ENCODE peak calls at places on chromosomes 2 and 18, in five cellular contexts. N is heart left ventricle, W is MM.1S, F is endodermal cell, Z is psoas muscle. X is an unnamed sample.

GRCh38 chr2:221606369-221606768 is 34.3 kb upstream of the EPHA4 start:
- DNase-seq in N (no peak), W (no peak), F (no peak), Z (no peak), X (no peak)

GRCh38 chr18:68409585-68409984 is 305.3 kb downstream of the TMX3 start:
- DNase-seq in N (no peak), W (no peak), F (no peak), Z (no peak), X (no peak)

GRCh38 chr2:113158884-113159553 is 14.8 kb upstream of the PSD4 start:
- DNase-seq in N (no peak), W (no peak), F (no peak), Z (no peak), X (no peak)

GRCh38 chr2:231680992-231681852 is 27.1 kb upstream of the PTMA start:
- DNase-seq in N (peak), W (no peak), F (peak), Z (peak), X (peak)

GRCh38 chr18:49561377-49562193 is at the start of gene LIPG:
- DNase-seq in N (no peak), W (peak), F (peak), Z (peak), X (peak)

GRCh38 chr2:112640800-112641675 is 4.7 kb upstream of the SLC20A1 start:
- DNase-seq in N (peak), W (no peak), F (no peak), Z (no peak), X (no peak)

GRCh38 chr2:168797286-168797655 is 5.2 kb upstream of the NOSTRIN start:
- DNase-seq in N (no peak), W (no peak), F (no peak), Z (no peak), X (no peak)

GRCh38 chr2:215797676-215798075 is 215.7 kb downstream of the MREG start:
- DNase-seq in N (no peak), W (no peak), F (no peak), Z (no peak), X (no peak)

GRCh38 chr2:174680221-174680620 is 82.6 kb upstream of the WIPF1 start:
- DNase-seq in N (no peak), W (no peak), F (no peak), Z (no peak), X (no peak)

GRCh38 chr2:174681099-174681982 is 82.9 kb downstream of the CHRNA1 start:
- DNase-seq in N (no peak), W (no peak), F (peak), Z (no peak), X (no peak)

GRCh38 chr2:174681983-174682577 is 82.2 kb downstream of the CHRNA1 start:
- DNase-seq in N (peak), W (no peak), F (peak), Z (peak), X (peak)

GRCh38 chr2:174683392-174683759 is 80.9 kb downstream of the CHRNA1 start:
- DNase-seq in N (no peak), W (no peak), F (peak), Z (no peak), X (no peak)

DNA sequence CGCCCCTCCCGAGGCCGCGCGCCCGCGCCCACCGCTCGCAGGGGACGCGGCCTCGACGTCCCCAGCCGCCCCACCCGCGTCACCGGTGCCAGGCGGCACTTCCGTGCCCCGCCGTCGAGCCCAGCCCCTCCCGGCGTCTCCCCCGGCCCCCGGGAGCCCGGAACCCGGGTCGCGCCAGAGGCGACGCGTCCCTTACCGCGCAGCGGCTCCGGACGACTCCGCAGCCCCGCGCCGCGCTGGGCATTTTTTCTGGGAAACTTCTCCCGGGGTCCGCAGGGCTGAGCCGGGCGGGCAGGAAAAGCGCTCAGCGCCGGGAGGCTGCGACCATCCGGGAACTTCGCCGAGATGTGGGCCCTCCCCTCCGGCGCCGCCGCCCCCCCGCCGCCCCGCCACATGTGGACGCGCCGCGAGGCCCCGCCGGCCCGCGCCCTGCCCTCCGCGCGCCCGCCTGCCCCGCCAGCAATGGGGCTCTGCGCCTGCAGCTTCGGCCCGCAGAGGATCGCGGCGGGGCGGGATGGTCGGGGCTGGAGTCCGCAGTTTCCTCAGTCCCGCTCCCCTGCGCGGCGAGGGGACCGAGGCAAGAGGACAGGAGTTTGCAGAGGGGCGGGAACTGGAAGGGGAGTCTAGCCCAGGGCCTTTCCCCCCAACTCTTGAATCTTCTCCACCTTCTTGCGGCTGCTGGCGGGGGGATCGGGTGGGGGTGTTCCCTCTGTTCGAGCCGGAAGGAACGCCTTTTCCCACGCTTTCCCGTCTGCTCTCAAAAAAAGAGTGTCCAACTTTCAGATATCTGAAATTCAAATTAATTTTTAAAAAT is 81.5 kb downstream of the CHRNA1 start:
- DNase-seq in N (peak), W (peak), F (peak), Z (peak), X (peak)
- H3K27ac ChIP-seq in N (peak), W (no peak), F (no peak), Z (peak), X (peak)

GRCh38 chr18:25237571-25238267 is 114.2 kb downstream of the ZNF521 start:
- DNase-seq in N (no peak), W (no peak), F (no peak), Z (no peak), X (no peak)
- H3K27ac ChIP-seq in N (no peak), W (no peak), F (no peak), Z (peak), X (no peak)

DNA sequence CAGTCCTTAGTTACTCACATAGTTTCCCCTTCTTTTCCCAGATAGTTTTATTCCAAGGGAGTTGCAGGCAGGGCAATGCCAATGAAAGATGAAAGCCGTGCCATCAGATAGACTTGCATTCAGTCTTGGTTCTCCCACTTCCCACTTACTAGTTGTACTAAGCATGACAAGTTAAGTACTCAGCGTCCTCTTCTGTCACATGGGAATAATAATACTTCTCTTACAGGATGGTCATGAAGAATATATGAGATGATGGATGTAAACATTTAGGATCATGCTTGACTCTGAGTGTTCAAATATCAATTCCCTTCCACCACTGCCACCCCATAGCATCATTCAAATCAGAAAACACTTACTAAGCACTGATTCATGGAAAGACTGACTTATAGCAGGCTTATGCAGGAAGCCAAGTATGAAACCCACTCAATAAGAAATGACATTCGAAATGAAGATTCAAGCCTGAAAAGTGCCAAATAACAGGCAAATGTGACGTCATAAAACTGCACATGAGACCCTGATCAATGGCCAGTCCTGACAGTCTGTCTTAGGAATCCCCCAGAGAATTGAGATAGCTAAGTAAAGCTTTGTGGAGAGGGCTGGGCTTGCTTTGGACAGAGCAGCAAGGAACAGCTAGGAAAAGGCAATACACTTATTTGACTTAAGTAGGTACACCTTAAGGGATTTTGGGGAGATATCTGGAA is 11.1 kb upstream of the EVA1A start:
- DNase-seq in N (no peak), W (no peak), F (no peak), Z (no peak), X (no peak)
- H3K27ac ChIP-seq in N (no peak), W (no peak), F (no peak), Z (no peak), X (peak)

GRCh38 chr2:220445429-220446105 is 818.1 kb downstream of the SLC4A3 start:
- DNase-seq in N (no peak), W (no peak), F (no peak), Z (no peak), X (no peak)

GRCh38 chr2:220440731-220441130 is 813.3 kb downstream of the SLC4A3 start:
- DNase-seq in N (no peak), W (no peak), F (no peak), Z (no peak), X (no peak)

GRCh38 chr2:220437938-220438337 is 810.5 kb downstream of the SLC4A3 start:
- DNase-seq in N (no peak), W (no peak), F (no peak), Z (no peak), X (no peak)

GRCh38 chr2:220441404-220441803 is 814.0 kb downstream of the SLC4A3 start:
- DNase-seq in N (no peak), W (no peak), F (no peak), Z (no peak), X (no peak)

DNA sequence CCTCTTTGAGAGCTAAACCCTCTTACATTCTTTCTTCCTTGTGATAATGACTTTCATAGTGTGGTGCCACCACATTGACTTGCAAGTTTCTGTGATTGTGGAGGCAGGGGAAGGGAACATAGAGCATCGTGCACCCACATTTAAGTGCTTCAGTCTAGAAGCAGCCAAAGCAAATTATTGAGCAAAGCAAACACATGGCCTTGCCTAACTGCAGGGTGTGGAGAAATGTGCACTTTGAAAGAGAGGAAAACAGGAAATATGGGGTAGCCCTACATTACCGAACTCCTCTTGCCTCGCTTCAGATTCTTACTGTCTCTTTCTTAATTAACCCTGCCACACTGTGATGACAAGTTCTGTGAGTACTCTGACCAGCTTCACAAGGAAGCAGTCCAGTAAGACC is 814.6 kb downstream of the SLC4A3 start:
- DNase-seq in N (no peak), W (no peak), F (no peak), Z (no peak), X (no peak)
- H3K27ac ChIP-seq in N (no peak), W (no peak), F (no peak), Z (no peak), X (no peak)